ENCODE peak calls at places on chromosome 21, in seven cellular contexts. W is fibroblast of pulmonary artery; O is memory B cell; J is T-helper 1 cell; X is retinal pigment epithelial cell; K is progenitor cell of endocrine pancreas; N is activated CD4-positive, alpha-beta T cell treated with anti-CD3 and anti-CD28 coated beads, Interleukin-2, amount 50 U/mL, for 4 hours. H is an unnamed sample.

GRCh38 chr21:45381865-45382697 is 22.9 kb upstream of the COL18A1 start:
- DNase-seq in O (no peak), W (no peak), N (no peak), K (no peak), J (no peak), X (no peak), H (no peak)

GRCh38 chr21:42025392-42026071 is 15.4 kb upstream of the ZBTB21 start:
- DNase-seq in N (no peak), K (no peak), J (no peak), X (no peak), O (no peak), W (peak; percentile 39), H (no peak)

GRCh38 chr21:38859852-38860251 is 54.1 kb downstream of the ETS2 start:
- DNase-seq in N (no peak), O (no peak), J (no peak), W (no peak), X (no peak), K (no peak), H (no peak)

GRCh38 chr21:36647279-36648093 is 51.4 kb upstream of the SIM2 start:
- DNase-seq in W (peak; percentile 52), K (no peak), X (peak; percentile 44), J (no peak), N (no peak), O (no peak), H (no peak)

GRCh38 chr21:43696214-43696613 is 22.7 kb upstream of the PDXK start:
- DNase-seq in X (no peak), N (no peak), W (no peak), K (no peak), O (no peak), J (no peak), H (no peak)

GRCh38 chr21:35475006-35475405 is 425.9 kb upstream of the RUNX1 start:
- DNase-seq in K (no peak), X (no peak), W (peak; percentile 63), N (no peak), O (no peak), J (no peak), H (no peak)

GRCh38 chr21:35239811-35240219 is 190.7 kb upstream of the RUNX1 start:
- DNase-seq in O (no peak), W (no peak), X (no peak), N (no peak), J (no peak), K (no peak), H (no peak)

GRCh38 chr21:35491114-35491513 is 442.0 kb upstream of the RUNX1 start:
- DNase-seq in X (no peak), J (no peak), O (no peak), K (peak; percentile 12), W (no peak), N (no peak), H (no peak)

GRCh38 chr21:29504751-29505321 is 206.1 kb downstream of the BACH1 start:
- DNase-seq in K (no peak), O (no peak), W (peak; percentile 38), N (no peak), J (no peak), X (no peak), H (no peak)

GRCh38 chr21:38422067-38422466 is 76.2 kb downstream of the ERG start:
- DNase-seq in J (no peak), O (no peak), W (no peak), X (no peak), K (no peak), N (no peak), H (no peak)

H was measured in GM18507.